ENCODE peak calls at places on chromosomes 11 and 22, in five cellular contexts. Q, T, C, F and L are unnamed samples.
A peak's percentile ranks its signal among the peaks of the same experiment; 100 is the strongest.

GRCh38 chr11:80694385-80694784 is 1253.6 kb upstream of the TENM4 start:
- DNase-seq in T (no peak), Q (no peak), C (no peak), F (no peak), L (no peak)

GRCh38 chr22:45248832-45249561 is 8.3 kb upstream of the KIAA0930 start:
- DNase-seq in C (no peak), F (no peak), Q (no peak), T (no peak), L (no peak)

GRCh38 chr11:122524532-122524882 is 131.0 kb upstream of the UBASH3B start:
- DNase-seq in T (peak; percentile 62), C (peak; percentile 8), Q (peak; percentile 20), F (peak; percentile 8), L (no peak)

GRCh38 chr22:39514373-39514973 is 5.9 kb upstream of the ATF4 start:
- DNase-seq in Q (peak; percentile 62), T (peak; percentile 81), C (peak; percentile 62), F (no peak), L (no peak)

GRCh38 chr11:9263840-9264380 is 1.2 kb downstream of the DENND5A start:
- DNase-seq in Q (no peak), F (peak; percentile 26), T (no peak), C (no peak), L (no peak)

GRCh38 chr22:42364641-42365336 is 67.4 kb downstream of the NFAM1 start:
- DNase-seq in T (no peak), Q (no peak), F (peak; percentile 47), C (no peak), L (no peak)

GRCh38 chr11:125408281-125408680 is 87.8 kb downstream of the FEZ1 start:
- DNase-seq in Q (no peak), T (no peak), C (no peak), F (no peak), L (no peak)

GRCh38 chr22:29225422-29226090 is 19.9 kb downstream of the EMID1 start:
- DNase-seq in F (peak; percentile 5), T (no peak), C (peak; percentile 25), Q (no peak), L (no peak)

GRCh38 chr22:48554893-48555552 is 1272.7 kb downstream of the BRD1 start:
- DNase-seq in T (peak; percentile 53), Q (peak; percentile 69), C (peak; percentile 30), F (peak; percentile 19), L (no peak)

GRCh38 chr11:45266693-45267451 is 19.3 kb downstream of the SYT13 start:
- DNase-seq in C (peak; percentile 45), F (no peak), T (peak; percentile 87), Q (peak; percentile 52), L (no peak)

GRCh38 chr11:71482746-71483364 is 29.9 kb downstream of the NADSYN1 start:
- DNase-seq in T (no peak), F (no peak), Q (no peak), C (no peak), L (no peak)

GRCh38 chr11:114137054-114137453 is 77.5 kb downstream of the ZBTB16 start:
- DNase-seq in F (no peak), C (no peak), T (no peak), Q (no peak), L (no peak)

GRCh38 chr11:65491163-65491465 is 7.7 kb upstream of the MALAT1 start:
- DNase-seq in F (peak; percentile 27), C (no peak), T (no peak), Q (no peak), L (no peak)

GRCh38 chr11:46322759-46323158 is 24.5 kb upstream of the DGKZ start:
- DNase-seq in C (no peak), Q (peak; percentile 27), F (no peak), T (peak; percentile 85), L (no peak)

GRCh38 chr11:12975149-12975548 is 34.0 kb upstream of the RASSF10 start:
- DNase-seq in F (no peak), T (no peak), Q (no peak), C (no peak), L (no peak)

GRCh38 chr11:32440920-32441319 is 5.6 kb upstream of the WT1 start:
- DNase-seq in C (no peak), Q (peak; percentile 57), F (no peak), T (peak; percentile 52), L (no peak)

GRCh38 chr11:133842730-133843129 is 2.6 kb downstream of the SPATA19 start:
- DNase-seq in T (no peak), C (no peak), F (no peak), Q (no peak), L (no peak)

GRCh38 chr11:107545101-107545514 is 20.4 kb downstream of the ALKBH8 start:
- DNase-seq in F (peak; percentile 95), T (no peak), Q (no peak), C (no peak), L (peak; percentile 58)

DNA sequence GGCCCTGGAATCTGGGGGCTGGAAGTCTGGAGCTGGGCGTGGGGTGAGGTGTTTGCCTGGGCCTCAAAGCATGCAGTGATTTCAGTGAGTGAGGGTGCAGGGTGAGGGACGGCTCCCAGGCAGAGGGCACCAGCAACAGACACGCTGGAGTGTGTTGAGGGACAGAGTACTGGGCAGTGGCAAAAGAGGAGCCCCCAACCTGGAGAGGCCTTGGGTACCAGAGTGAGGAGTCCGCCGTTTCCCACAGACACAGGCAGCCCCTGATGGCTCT is 12.0 kb upstream of the TBC1D22A start:
- DNase-seq in F (no peak), C (no peak), Q (no peak), T (no peak), L (no peak)
- H3K27ac ChIP-seq in F (no peak overlapping the region), C (peak overlapping the region; percentile 40), Q (no peak overlapping the region), T (no peak overlapping the region), L (no peak overlapping the region)

GRCh38 chr22:36213596-36213995 is 12.0 kb upstream of the APOL4 start:
- DNase-seq in Q (no peak), C (no peak), F (no peak), T (no peak), L (no peak)

GRCh38 chr22:36212896-36213295 is 11.3 kb upstream of the APOL4 start:
- DNase-seq in T (no peak), C (no peak), F (no peak), Q (no peak), L (no peak)

GRCh38 chr22:36208162-36208765 is 6.7 kb upstream of the APOL4 start:
- DNase-seq in C (no peak), T (no peak), Q (no peak), F (no peak), L (no peak)

GRCh38 chr22:36208934-36209333 is 7.3 kb upstream of the APOL4 start:
- DNase-seq in C (no peak), T (no peak), Q (no peak), F (no peak), L (no peak)

GRCh38 chr22:36211237-36211881 is 9.8 kb upstream of the APOL4 start:
- DNase-seq in Q (no peak), C (no peak), T (no peak), F (peak; percentile 73), L (no peak)
- H3K4me2 ChIP-seq in Q (no peak overlapping the region), C (no peak overlapping the region), T (no peak overlapping the region), F (no peak overlapping the region), L (no peak overlapping the region)

GRCh38 chr11:76767659-76768058 is 15.5 kb upstream of the TSKU start:
- DNase-seq in T (no peak), F (no peak), C (no peak), Q (no peak), L (no peak)

GRCh38 chr11:76769645-76770586 is 13.2 kb upstream of the TSKU start:
- DNase-seq in C (peak; percentile 85), F (peak; percentile 69), T (no peak), Q (no peak), L (no peak)

GRCh38 chr11:76770642-76771445 is 12.3 kb upstream of the TSKU start:
- DNase-seq in C (peak; percentile 65), Q (peak; percentile 70), T (no peak), F (peak; percentile 98), L (no peak)

GRCh38 chr11:76768091-76769047 is 14.8 kb upstream of the TSKU start:
- DNase-seq in Q (no peak), T (no peak), F (peak; percentile 36), C (no peak), L (no peak)

DNA sequence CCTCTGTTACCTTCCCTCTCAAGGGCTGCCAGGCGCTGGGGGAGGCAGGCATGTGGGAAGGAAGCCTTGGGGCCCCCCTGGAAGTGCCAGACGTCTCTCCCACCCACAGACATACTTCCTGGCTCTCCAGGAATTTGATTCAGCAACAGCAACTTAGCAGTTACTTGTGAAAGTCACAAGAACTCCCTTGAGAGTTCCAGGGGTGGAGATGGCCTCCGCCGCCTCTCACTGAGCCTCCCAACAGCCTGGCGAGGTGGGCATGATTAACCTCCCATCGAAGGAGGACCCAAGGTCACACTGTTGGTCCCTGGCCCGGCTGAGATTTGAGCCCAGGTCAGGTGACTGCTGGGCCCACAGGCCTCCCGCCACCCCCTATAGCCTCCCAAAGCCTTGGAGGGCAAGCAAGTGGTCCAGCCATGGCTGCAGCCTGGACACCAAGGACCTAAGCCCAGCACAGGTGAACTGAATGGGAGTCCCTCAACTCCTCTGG is 14.0 kb upstream of the TSKU start:
- DNase-seq in Q (no peak), T (no peak), C (no peak), F (peak; percentile 74), L (no peak)
- H3K4me1 ChIP-seq in Q (peaks cover 41% of the 10 kb centered on the region), T (peaks cover 33% of the 10 kb centered on the region), C (peaks cover 59% of the 10 kb centered on the region), F (peaks cover 20% of the 10 kb centered on the region), L (peaks cover 47% of the 10 kb centered on the region)

GRCh38 chr11:73787051-73787642 is 527 bp upstream of the MRPL48 start:
- DNase-seq in T (no peak), C (no peak), F (no peak), Q (no peak), L (no peak)
- H3K27ac ChIP-seq in T (peak overlapping the region; percentile 97), C (peak overlapping the region; percentile 95), F (peak overlapping the region; percentile 92), Q (peak overlapping the region; percentile 90), L (peak overlapping the region; percentile 91)

GRCh38 chr11:101864098-101864497 is 50.7 kb upstream of the CEP126 start:
- DNase-seq in F (no peak), T (no peak), Q (no peak), C (no peak), L (no peak)
- H3K4me2 ChIP-seq in F (no peak overlapping the region), T (no peak overlapping the region), Q (no peak overlapping the region), C (no peak overlapping the region), L (no peak overlapping the region)

GRCh38 chr11:69439127-69439526 is 42.3 kb upstream of the LINC01488 start:
- DNase-seq in F (no peak), T (peak; percentile 66), Q (peak; percentile 68), C (no peak), L (no peak)
- H3K4me1 ChIP-seq in F (peaks cover 18% of the 10 kb centered on the region), T (peaks cover 40% of the 10 kb centered on the region), Q (peaks cover 67% of the 10 kb centered on the region), C (peaks cover 38% of the 10 kb centered on the region), L (peaks cover 33% of the 10 kb centered on the region)

DNA sequence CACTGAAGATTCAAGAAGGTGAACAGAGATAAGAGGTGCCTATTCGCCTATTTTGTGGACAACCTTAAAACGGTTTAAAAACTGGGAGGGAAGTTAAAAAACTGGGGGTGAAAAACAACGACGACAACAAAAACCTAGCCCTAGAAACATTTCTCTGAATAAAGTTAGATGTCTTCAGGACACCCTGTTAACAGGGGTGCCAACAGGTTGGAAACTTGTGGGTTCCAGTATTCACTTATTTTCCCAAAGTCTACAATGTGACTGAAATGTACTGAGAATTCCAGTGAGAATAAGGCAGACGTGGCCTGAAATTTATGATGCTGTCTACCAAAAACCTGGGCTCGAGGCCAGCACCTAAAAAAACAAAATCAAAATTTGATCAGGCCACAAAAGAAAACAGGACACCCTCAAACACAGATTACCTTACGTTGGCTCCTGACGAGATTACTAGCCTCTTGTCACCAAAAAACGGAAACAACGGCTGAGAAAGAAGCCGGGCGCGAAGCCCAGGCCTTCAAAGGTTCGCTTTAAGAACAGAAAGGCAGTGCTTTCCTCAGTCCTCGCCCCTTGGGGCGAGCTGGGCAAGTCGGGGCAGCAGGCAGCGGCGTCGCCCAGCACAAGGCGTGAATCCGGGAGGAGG is 916 bp downstream of the CCDC90B start:
- DNase-seq in C (no peak), Q (no peak), T (no peak), F (no peak), L (no peak)
- H3K27ac ChIP-seq in C (peak overlapping the region; percentile 96), Q (peak overlapping the region; percentile 54), T (peak overlapping the region; percentile 94), F (peak overlapping the region; percentile 97), L (peak overlapping the region; percentile 96)

GRCh38 chr11:7383406-7383805 is 101.9 kb upstream of the OLFML1 start:
- DNase-seq in C (no peak), F (no peak), Q (no peak), T (no peak), L (no peak)
- H3K4me2 ChIP-seq in C (no peak overlapping the region), F (no peak overlapping the region), Q (no peak overlapping the region), T (no peak overlapping the region), L (no peak overlapping the region)